ENCODE peak calls at places on chromosomes 2 and 18, in four cellular contexts. E is A549, S is K562, K is GM12878. G is an unnamed sample.

GRCh38 chr2:8517850-8518480 is 163.9 kb upstream of the ID2 start:
- DNase-seq in E (no peak), S (no peak), K (no peak), G (no peak)

GRCh38 chr2:36780231-36780808 is 83.8 kb downstream of the VIT start:
- DNase-seq in E (peak), S (peak), K (peak), G (peak)

GRCh38 chr2:81194581-81194980 is 890.0 kb upstream of the LRRTM1 start:
- DNase-seq in E (no peak), S (no peak), K (no peak), G (no peak)

GRCh38 chr2:74939919-74940812 is 18.3 kb upstream of the POLE4 start:
- DNase-seq in E (no peak), S (no peak), K (no peak), G (peak)

GRCh38 chr2:33678447-33678846 is 79.3 kb upstream of the FAM98A start:
- DNase-seq in E (no peak), S (no peak), K (no peak), G (no peak)

GRCh38 chr2:225091336-225091735 is 49.1 kb upstream of the DOCK10 start:
- DNase-seq in E (peak), S (no peak), K (no peak), G (no peak)

GRCh38 chr2:119114266-119114665 is 44.3 kb downstream of the C1QL2 start:
- DNase-seq in E (no peak), S (no peak), K (no peak), G (no peak)

GRCh38 chr2:165114345-165114943 is 89.4 kb downstream of the SCN3A start:
- DNase-seq in E (no peak), S (no peak), K (no peak), G (peak)

GRCh38 chr2:69716555-69717120 is 25.3 kb upstream of the ANXA4 start:
- DNase-seq in E (peak), S (no peak), K (no peak), G (no peak)

GRCh38 chr2:144456680-144457079 is 63.2 kb downstream of the ZEB2 start:
- DNase-seq in E (peak), S (no peak), K (no peak), G (no peak)

GRCh38 chr2:220000080-220000479 is 372.6 kb downstream of the SLC4A3 start:
- DNase-seq in E (no peak), S (no peak), K (no peak), G (no peak)

GRCh38 chr2:1051075-1051474 is 100.4 kb downstream of the SNTG2 start:
- DNase-seq in E (peak), S (no peak), K (no peak), G (peak)

GRCh38 chr2:37466533-37467230 is 122.3 kb downstream of the QPCT start:
- DNase-seq in E (no peak), S (no peak), K (no peak), G (no peak)

GRCh38 chr2:240288087-240288521 is 147.4 kb upstream of the GPC1 start:
- DNase-seq in E (no peak), S (no peak), K (no peak), G (no peak)

GRCh38 chr2:66440692-66441091 is 5.8 kb downstream of the MEIS1 start:
- DNase-seq in E (no peak), S (no peak), K (no peak), G (no peak)

GRCh38 chr2:232319117-232320037 is 59.2 kb upstream of the ALPP start:
- DNase-seq in E (no peak), S (no peak), K (no peak), G (no peak)

GRCh38 chr2:128784626-128785306 is 466.1 kb upstream of the HS6ST1 start:
- DNase-seq in E (no peak), S (no peak), K (no peak), G (no peak)

GRCh38 chr2:70886541-70886987 is 49.1 kb upstream of the ATP6V1B1 start:
- DNase-seq in E (no peak), S (no peak), K (no peak), G (no peak)

GRCh38 chr2:85433511-85434089 is 15.1 kb downstream of the SH2D6 start:
- DNase-seq in E (peak), S (no peak), K (no peak), G (no peak)

GRCh38 chr2:133732982-133733670 is 164.9 kb upstream of the NCKAP5 start:
- DNase-seq in E (no peak), S (no peak), K (no peak), G (no peak)

GRCh38 chr2:180979086-180979934 is 1.1 kb upstream of the UBE2E3 start:
- DNase-seq in E (no peak), S (no peak), K (no peak), G (peak)

GRCh38 chr2:237567276-237568029 is 1.1 kb downstream of the PRLH start:
- DNase-seq in E (no peak), S (no peak), K (no peak), G (no peak)

GRCh38 chr18:37476182-37476581 is 89.4 kb downstream of the CELF4 start:
- DNase-seq in E (peak), S (peak), K (no peak), G (peak)

GRCh38 chr2:226652388-226652787 is 147.2 kb downstream of the IRS1 start:
- DNase-seq in E (peak), S (no peak), K (no peak), G (no peak)

GRCh38 chr18:2883137-2883671 is 36.4 kb downstream of the EMILIN2 start:
- DNase-seq in E (no peak), S (no peak), K (no peak), G (no peak)

GRCh38 chr2:129934044-129934822 is 45.2 kb upstream of the RAB6C start:
- DNase-seq in E (no peak), S (no peak), K (no peak), G (no peak)

GRCh38 chr2:30957591-30957990 is 150.3 kb upstream of the CAPN13 start:
- DNase-seq in E (no peak), S (no peak), K (no peak), G (no peak)

DNA sequence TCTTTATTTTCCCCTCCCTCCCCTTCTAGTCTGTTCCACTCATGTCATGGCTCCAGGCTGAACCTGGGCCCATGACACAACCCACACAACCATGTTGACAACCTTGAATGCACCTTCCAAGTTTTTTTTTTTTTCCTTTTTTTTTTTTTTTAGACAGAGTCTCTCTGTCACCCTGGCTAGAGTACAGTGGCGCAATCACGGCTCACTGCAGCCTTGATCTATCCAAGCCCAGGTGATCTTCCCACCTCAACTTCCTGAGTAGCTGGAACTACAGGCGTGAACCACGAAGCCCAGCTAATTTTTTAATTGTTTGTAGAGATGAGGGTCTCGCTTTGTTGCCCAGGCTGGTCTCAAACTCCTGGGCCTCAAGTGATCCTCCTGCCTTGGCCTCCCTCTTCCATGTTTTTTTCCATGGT is 21.9 kb upstream of the ROCK2 start:
- DNase-seq in E (no peak), S (no peak), K (no peak), G (peak)
- TF ChIP-seq REST in E (no peak), S (no peak), K (no peak), G (no peak)

GRCh38 chr2:45992021-45992745 is 305.0 kb upstream of the EPAS1 start:
- DNase-seq in E (peak), S (no peak), K (no peak), G (peak)
- TF ChIP-seq USF2 in E (peak), S (no peak), K (no peak), G (peak)

DNA sequence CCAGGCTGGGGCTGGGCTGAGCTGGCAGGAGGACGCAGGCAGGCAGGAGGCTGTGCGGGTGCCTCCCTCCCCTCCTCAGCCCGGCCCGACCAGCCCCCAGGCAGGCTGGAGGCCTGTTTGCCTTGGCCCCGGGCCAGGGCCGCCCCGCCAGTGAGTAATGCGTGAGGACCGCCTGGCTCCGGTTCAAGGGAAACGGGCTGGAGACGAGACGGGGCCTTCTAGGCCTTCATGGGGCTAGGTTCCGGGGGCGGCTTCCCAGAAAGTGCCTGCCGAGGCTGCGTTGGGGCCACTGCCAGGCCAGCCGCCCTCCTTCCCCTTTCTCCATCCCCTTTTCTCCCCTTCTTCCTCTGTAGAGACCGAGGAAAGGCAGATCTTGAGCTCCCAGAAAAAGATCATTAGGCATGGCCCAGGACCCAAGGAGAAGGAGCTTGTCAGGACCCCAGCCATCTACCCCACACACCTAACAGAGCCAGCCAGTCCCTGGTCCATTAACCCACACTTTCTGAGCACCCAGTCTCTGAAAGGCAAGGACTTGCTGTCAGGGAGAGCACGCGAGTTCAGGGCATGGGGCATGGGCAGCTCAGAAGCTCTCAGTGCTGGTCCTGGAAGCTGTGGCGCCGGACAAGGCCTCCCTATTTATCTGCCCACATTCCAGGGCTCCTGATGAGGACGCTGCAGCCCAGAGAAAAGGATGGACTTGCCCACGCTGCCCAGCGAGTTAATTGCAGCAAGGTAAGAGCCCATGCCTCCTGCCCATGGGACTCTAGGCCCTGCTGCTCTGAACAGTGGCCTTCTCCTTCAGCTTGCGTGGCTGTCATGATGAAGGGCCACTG is 48.5 kb downstream of the SMAD7 start:
- DNase-seq in E (peak), S (peak), K (no peak), G (peak)
- TF ChIP-seq REST in E (no peak), S (no peak), K (no peak), G (no peak)

GRCh38 chr18:46815661-46816060 is 58.8 kb upstream of the ST8SIA5 start:
- DNase-seq in E (no peak), S (no peak), K (no peak), G (peak)
- TF ChIP-seq USF2 in E (no peak), S (no peak), K (no peak), G (no peak)

GRCh38 chr2:199979841-199980628 is 24.7 kb downstream of the MAIP1 start:
- DNase-seq in E (peak), S (peak), K (no peak), G (peak)
- TF ChIP-seq REST in E (no peak), S (no peak), K (no peak), G (no peak)

GRCh38 chr2:15584767-15585469 is 6.8 kb upstream of the DDX1 start:
- DNase-seq in E (no peak), S (no peak), K (no peak), G (no peak)
- TF ChIP-seq USF2 in E (no peak), S (no peak), K (no peak), G (no peak)

GRCh38 chr18:55627007-55627406 is 39.0 kb upstream of the TCF4 start:
- DNase-seq in E (no peak), S (no peak), K (no peak), G (no peak)
- TF ChIP-seq REST in E (no peak), S (no peak), K (no peak), G (no peak)

G was measured in HepG2.